ENCODE peak calls at places on chromosomes 3 and 15, in four cellular contexts. S is lower lobe of right lung; D is AG04450; T is CD4-positive, CD25-positive, alpha-beta regulatory T cell. W is an unnamed sample.

GRCh38 chr3:149586871-149587270 is 71.0 kb downstream of the WWTR1 start:
- DNase-seq in T (no peak), S (no peak), D (no peak), W (no peak)

GRCh38 chr3:36210840-36211655 is 169.3 kb upstream of the STAC start:
- DNase-seq in T (no peak), S (no peak), D (no peak), W (no peak)

GRCh38 chr3:49019941-49020334 is 1.6 kb upstream of the DALRD3 start:
- DNase-seq in S (peak; percentile 31), D (no peak), T (no peak), W (no peak)

GRCh38 chr3:169627789-169628188 is 35.7 kb downstream of the MECOM start:
- DNase-seq in D (no peak), S (peak; percentile 71), T (no peak), W (no peak)

GRCh38 chr15:92724144-92724543 is 68.6 kb upstream of the FAM174B start:
- DNase-seq in D (no peak), S (no peak), T (no peak), W (no peak)

GRCh38 chr15:99986297-99987118 is 253.3 kb upstream of the LYSMD4 start:
- DNase-seq in D (no peak), S (peak; percentile 12), T (no peak), W (no peak)

GRCh38 chr15:99764521-99764920 is 31.3 kb upstream of the LYSMD4 start:
- DNase-seq in D (no peak), T (no peak), S (no peak), W (no peak)

GRCh38 chr15:36449662-36450145 is 129.7 kb upstream of the CDIN1 start:
- DNase-seq in S (no peak), D (no peak), T (no peak), W (no peak)

GRCh38 chr3:38782148-38782547 is 33.9 kb downstream of the SCN10A start:
- DNase-seq in D (no peak), S (no peak), T (no peak), W (no peak)

GRCh38 chr15:84633311-84634227 is 20.5 kb downstream of the WDR73 start:
- DNase-seq in S (peak; percentile 85), D (no peak), T (peak; percentile 66), W (peak; percentile 52)

GRCh38 chr3:187044206-187044605 is 95.1 kb downstream of the RPL39L start:
- DNase-seq in D (no peak), T (no peak), S (no peak), W (no peak)

GRCh38 chr3:102169915-102170479 is 264.8 kb upstream of the ZPLD1 start:
- DNase-seq in D (no peak), S (no peak), T (no peak), W (no peak)

GRCh38 chr15:68431037-68431791 is 749 bp downstream of the ITGA11 start:
- DNase-seq in T (no peak), D (no peak), S (no peak), W (no peak)

GRCh38 chr3:48478631-48479555 is 25.1 kb downstream of the SHISA5 start:
- DNase-seq in S (no peak), D (no peak), T (peak; percentile 86), W (peak; percentile 45)

GRCh38 chr3:105647047-105647446 is 221.8 kb downstream of the CBLB start:
- DNase-seq in S (no peak), D (peak; percentile 70), T (no peak), W (no peak)

GRCh38 chr15:80179025-80179759 is 26.4 kb downstream of the FAH start:
- DNase-seq in D (peak; percentile 85), T (no peak), S (no peak), W (no peak)

GRCh38 chr3:189964623-189965022 is 156.1 kb downstream of the P3H2 start:
- DNase-seq in T (no peak), S (no peak), D (no peak), W (no peak)

GRCh38 chr3:61381745-61382392 is 130.6 kb upstream of the FHIT start:
- DNase-seq in S (no peak), D (no peak), T (peak; percentile 49), W (no peak)

GRCh38 chr3:40780801-40781406 is 256.1 kb downstream of the ZNF621 start:
- DNase-seq in S (no peak), T (no peak), D (no peak), W (no peak)

GRCh38 chr15:98268163-98268562 is 307.7 kb downstream of the ARRDC4 start:
- DNase-seq in D (no peak), S (no peak), T (no peak), W (no peak)
- H3K9me3 ChIP-seq in D (peaks cover 43% of the 10 kb centered on the region), S (peaks cover 11% of the 10 kb centered on the region), T (no peaks in the 10 kb centered on the region), W (no peaks in the 10 kb centered on the region)

GRCh38 chr3:7194081-7194835 is 333.3 kb downstream of the GRM7 start:
- DNase-seq in D (no peak), T (no peak), S (no peak), W (no peak)
- H3K9me3 ChIP-seq in D (peaks cover 4% of the 10 kb centered on the region), T (no peaks in the 10 kb centered on the region), S (no peaks in the 10 kb centered on the region), W (no peaks in the 10 kb centered on the region)

GRCh38 chr3:1717524-1717923 is 381.1 kb upstream of the CNTN4 start:
- DNase-seq in S (no peak), T (no peak), D (no peak), W (no peak)
- H3K9me3 ChIP-seq in S (no peaks in the 10 kb centered on the region), T (peaks cover 8% of the 10 kb centered on the region), D (peaks cover 25% of the 10 kb centered on the region), W (no peaks in the 10 kb centered on the region)

GRCh38 chr3:44721231-44722102 is 8.0 kb upstream of the ZNF501 start:
- DNase-seq in D (no peak), T (no peak), S (no peak), W (no peak)

DNA sequence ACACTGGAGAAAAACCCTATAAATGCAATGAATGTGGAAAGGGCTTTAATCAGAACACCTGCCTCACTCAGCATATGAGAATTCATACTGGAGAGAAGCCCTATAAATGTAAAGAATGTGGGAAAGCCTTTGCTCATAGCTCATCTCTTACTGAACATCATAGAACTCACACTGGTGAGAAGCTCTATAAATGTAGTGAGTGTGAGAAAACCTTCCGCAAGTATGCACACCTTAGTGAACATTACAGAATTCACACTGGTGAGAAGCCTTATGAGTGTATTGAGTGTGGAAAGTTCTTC is 7.4 kb upstream of the ZNF501 start:
- DNase-seq in S (no peak), T (no peak), D (no peak), W (no peak)
- H3K9me3 ChIP-seq in S (peaks cover 100% of the 10 kb centered on the region), T (peaks cover 93% of the 10 kb centered on the region), D (peaks cover 65% of the 10 kb centered on the region), W (peaks cover 51% of the 10 kb centered on the region)

W was measured in T-helper 17 cell.